ENCODE peak calls at places on chromosomes 4 and X, in nine cellular contexts. P is astrocyte, A is fibroblast of lung, K is mammary epithelial cell, G is GM23248, L is endothelial cell of umbilical vein, B is SK-N-MC, I is H1, V is HCT116. O is an unnamed sample.

GRCh38 chr4:1503583-1504471 is 97.6 kb upstream of the NKX1-1 start:
- DNase-seq in L (no peak), P (no peak), I (no peak), G (no peak), A (no peak), V (no peak), K (no peak), B (no peak), O (no peak)

GRCh38 chr4:118814054-118814453 is 21.9 kb downstream of the SEC24D start:
- DNase-seq in L (no peak), G (no peak), V (no peak), I (no peak), K (no peak), P (no peak), B (no peak), A (no peak), O (no peak)

GRCh38 chr4:86019362-86019761 is 340.5 kb downstream of the MAPK10 start:
- DNase-seq in A (no peak), I (no peak), P (no peak), K (no peak), V (no peak), B (no peak), G (no peak), L (no peak), O (no peak)

GRCh38 chr4:16269742-16270522 is 43.7 kb upstream of the TAPT1 start:
- DNase-seq in P (peak; percentile 97), A (peak; percentile 97), G (peak; percentile 98), V (no peak), I (no peak), K (peak; percentile 95), B (peak; percentile 58), L (no peak), O (no peak)

GRCh38 chrX:20361081-20361889 is 94.6 kb upstream of the RPS6KA3 start:
- DNase-seq in B (no peak), I (no peak), P (peak; percentile 74), V (no peak), A (peak; percentile 80), L (no peak), G (peak; percentile 65), K (no peak), O (no peak)

GRCh38 chr4:170374770-170375169 is 285.0 kb upstream of the AADAT start:
- DNase-seq in V (peak; percentile 40), G (peak; percentile 43), L (no peak), I (peak; percentile 33), A (no peak), K (peak; percentile 45), P (no peak), B (no peak), O (peak; percentile 24)

GRCh38 chr4:105767579-105767978 is 59.0 kb downstream of the GSTCD start:
- DNase-seq in P (no peak), I (no peak), V (no peak), L (no peak), A (no peak), G (no peak), B (no peak), K (peak; percentile 47), O (no peak)

GRCh38 chrX:53684415-53685192 is 1.9 kb downstream of the HUWE1 start:
- DNase-seq in L (no peak), B (no peak), A (no peak), K (no peak), I (no peak), G (peak; percentile 7), P (no peak), V (no peak), O (no peak)

GRCh38 chrX:49042581-49043219 is 457 bp downstream of the TFE3 start:
- DNase-seq in P (no peak), B (no peak), G (no peak), V (no peak), K (no peak), I (no peak), A (peak; percentile 13), L (no peak), O (no peak)

GRCh38 chr4:116099596-116099995 is 985.8 kb downstream of the TRAM1L1 start:
- DNase-seq in A (no peak), L (no peak), K (peak; percentile 61), G (no peak), I (no peak), B (no peak), P (no peak), V (no peak), O (no peak)

GRCh38 chr4:4398430-4398829 is 11.5 kb downstream of the NSG1 start:
- DNase-seq in P (no peak), L (no peak), I (no peak), G (no peak), K (no peak), V (no peak), B (no peak), A (no peak), O (no peak)

DNA sequence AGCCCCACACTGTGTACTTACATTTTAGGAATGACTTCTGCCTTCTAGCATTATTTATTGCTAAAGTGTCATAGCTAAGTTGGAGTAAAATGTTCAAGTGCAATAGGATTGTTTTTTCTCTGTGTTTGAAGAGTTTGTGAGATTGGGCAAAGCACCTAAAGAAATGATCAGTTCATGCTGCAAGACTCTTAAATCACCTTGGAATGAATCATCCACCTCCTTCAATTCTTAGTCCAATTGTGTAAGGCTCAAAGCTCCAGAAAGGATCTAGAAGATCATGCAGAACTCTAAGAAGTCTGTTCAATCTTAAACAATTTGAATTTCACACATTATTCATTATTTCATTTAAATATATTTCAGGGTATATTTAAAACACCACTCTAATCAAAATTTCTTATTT is 137.1 kb downstream of the AMELX start:
- DNase-seq in V (no peak), K (peak; percentile 20), I (no peak), G (peak; percentile 30), L (no peak), B (no peak), A (peak; percentile 14), P (no peak), O (no peak)
- H3K4me3 ChIP-seq in V (no peak overlapping the region), K (no peak overlapping the region), I (no peak overlapping the region), G (no peak overlapping the region), L (no peak overlapping the region), B (no peak overlapping the region), A (no peak overlapping the region), P (no peak overlapping the region), O (no peak overlapping the region)

GRCh38 chr4:25030283-25031076 is at the start of gene LGI2:
- DNase-seq in I (no peak), L (no peak), G (peak; percentile 60), P (peak; percentile 12), A (peak; percentile 37), K (no peak), V (no peak), B (no peak), O (no peak)
- TF ChIP-seq EZH2 in I (no peak), L (peak; percentile 69), G (no peak), P (no peak), A (no peak), K (no peak), V (no peak), B (no peak), O (no peak)

GRCh38 chr4:163611172-163611571 is 116.7 kb downstream of the TMA16 start:
- DNase-seq in B (no peak), L (no peak), A (no peak), K (no peak), I (no peak), G (no peak), P (no peak), V (no peak), O (no peak)
- H3K4me3 ChIP-seq in B (no peak overlapping the region), L (no peak overlapping the region), A (no peak overlapping the region), K (no peak overlapping the region), I (no peak overlapping the region), G (no peak overlapping the region), P (no peak overlapping the region), V (no peak overlapping the region), O (no peak overlapping the region)

DNA sequence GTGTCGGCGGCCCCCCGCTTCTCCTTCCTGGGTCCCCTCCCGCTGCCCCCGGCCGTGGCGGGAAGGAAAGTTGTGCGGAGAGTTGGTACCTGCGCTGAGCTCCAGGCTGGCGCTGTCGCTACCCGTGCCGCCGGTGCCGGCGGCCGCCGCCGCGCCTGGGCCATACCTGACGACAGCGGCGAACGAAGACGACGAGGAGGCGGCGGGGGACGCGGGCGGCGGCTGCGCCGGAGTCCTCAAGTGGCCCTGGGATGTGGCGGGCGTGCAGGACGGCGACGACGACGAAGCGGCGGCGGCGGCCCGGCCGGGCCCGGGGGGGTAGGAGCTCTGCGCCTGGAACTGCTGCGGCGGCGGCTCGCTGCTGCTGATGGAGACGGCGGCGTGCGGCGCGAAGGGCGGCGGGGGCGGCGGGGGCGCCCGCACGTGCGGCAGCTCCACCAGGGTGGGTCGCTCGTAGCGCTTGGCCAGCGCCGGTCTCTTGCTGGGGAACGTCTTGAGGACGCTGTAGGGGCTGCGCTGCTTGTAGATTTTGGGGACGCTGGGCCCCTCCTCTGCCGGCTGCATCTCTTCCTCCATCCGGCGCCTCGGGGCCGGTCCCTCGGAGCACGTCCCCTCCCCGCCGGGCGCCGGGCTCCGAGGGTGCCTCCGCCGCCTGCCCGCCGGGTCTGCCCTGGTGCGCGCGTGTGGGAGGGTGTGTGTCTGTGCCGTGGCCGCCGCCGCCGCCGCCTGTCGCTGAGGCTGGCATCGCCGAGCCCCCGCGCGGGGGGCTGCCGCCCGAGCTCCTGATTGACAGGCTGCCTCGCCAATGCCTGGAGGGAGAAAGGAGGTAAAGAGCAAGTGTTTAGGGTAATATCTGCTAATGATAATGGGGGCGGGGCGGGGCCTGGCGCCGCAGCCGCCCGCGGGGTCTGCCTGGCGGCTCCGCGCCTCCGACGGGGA is 618 bp downstream of the BEND4 start:
- DNase-seq in P (no peak), V (no peak), A (no peak), G (peak; percentile 13), I (peak; percentile 61), L (peak; percentile 6), B (no peak), K (no peak), O (no peak)
- TF ChIP-seq EZH2 in P (peak; percentile 83), V (no peak), A (peak; percentile 27), G (no peak), I (peak; percentile 42), L (peak; percentile 70), B (no peak), K (peak; percentile 4), O (no peak)

GRCh38 chr4:38985363-38986065 is 46.7 kb downstream of the TMEM156 start:
- DNase-seq in B (no peak), G (no peak), A (peak; percentile 21), I (no peak), K (no peak), L (no peak), V (no peak), P (no peak), O (no peak)
- H3K4me3 ChIP-seq in B (no peak overlapping the region), G (no peak overlapping the region), A (no peak overlapping the region), I (no peak overlapping the region), K (no peak overlapping the region), L (no peak overlapping the region), V (no peak overlapping the region), P (no peak overlapping the region), O (no peak overlapping the region)

O was measured in DND-41.